ENCODE peak calls at places on chromosomes 5 and 9, in four cellular contexts. E, F, D and K are unnamed samples. For H3K36me3 and H3K27me3, the result is how much of the 10 kb centered on the place peaks cover.

GRCh38 chr9:127828262-127829031 is 25.8 kb downstream of the FPGS start:
- DNase-seq in E (peak), F (peak), D (no peak), K (peak)

GRCh38 chr9:125992557-125992956 is 245.4 kb downstream of the PBX3 start:
- DNase-seq in E (no peak), F (no peak), D (no peak), K (no peak)

GRCh38 chr5:176337913-176338312 is 23.7 kb downstream of the KIAA1191 start:
- DNase-seq in E (no peak), F (no peak), D (no peak), K (no peak)

GRCh38 chr5:128671861-128672414 is 133.9 kb upstream of the FBN2 start:
- DNase-seq in E (no peak), F (no peak), D (no peak), K (no peak)

GRCh38 chr5:74394543-74394923 is 246.0 kb downstream of the ENC1 start:
- DNase-seq in E (no peak), F (no peak), D (no peak), K (no peak)

GRCh38 chr9:99720455-99721050 is 101.1 kb upstream of the NR4A3 start:
- DNase-seq in E (no peak), F (no peak), D (peak), K (peak)

GRCh38 chr5:142931896-142932686 is 161.9 kb downstream of the ARHGAP26 start:
- DNase-seq in E (no peak), F (no peak), D (no peak), K (no peak)

GRCh38 chr5:138389332-138389731 is 36.8 kb downstream of the KDM3B start:
- DNase-seq in E (no peak), F (no peak), D (no peak), K (no peak)

GRCh38 chr5:59789197-59789596 is 104.3 kb downstream of the PDE4D start:
- DNase-seq in E (no peak), F (no peak), D (no peak), K (no peak)

GRCh38 chr5:80592761-80593160 is 22.7 kb upstream of the ANKRD34B start:
- DNase-seq in E (no peak), F (no peak), D (no peak), K (no peak)

GRCh38 chr9:89755835-89756234 is 151.0 kb downstream of the GADD45G start:
- DNase-seq in E (peak), F (peak), D (no peak), K (peak)

GRCh38 chr9:130962418-130963316 is 23.6 kb upstream of the FIBCD1 start:
- DNase-seq in E (peak), F (peak), D (no peak), K (no peak)

GRCh38 chr9:78325343-78325742 is 28.4 kb downstream of the PSAT1 start:
- DNase-seq in E (no peak), F (no peak), D (no peak), K (peak)

GRCh38 chr5:60836131-60836530 is 7.9 kb downstream of the ELOVL7 start:
- DNase-seq in E (no peak), F (no peak), D (no peak), K (no peak)

GRCh38 chr5:72231989-72232703 is 87.9 kb downstream of the MRPS27 start:
- DNase-seq in E (no peak), F (no peak), D (peak), K (peak)

GRCh38 chr5:72232838-72233237 is 87.2 kb downstream of the MRPS27 start:
- DNase-seq in E (no peak), F (no peak), D (no peak), K (no peak)

GRCh38 chr5:72224946-72225427 is 95.1 kb downstream of the MRPS27 start:
- DNase-seq in E (no peak), F (no peak), D (no peak), K (no peak)

GRCh38 chr5:72226950-72227349 is 93.1 kb downstream of the MRPS27 start:
- DNase-seq in E (no peak), F (no peak), D (no peak), K (no peak)

GRCh38 chr5:72228957-72229356 is 91.1 kb downstream of the MRPS27 start:
- DNase-seq in E (no peak), F (no peak), D (no peak), K (no peak)
- H3K36me3 ChIP-seq in E (half or more), F (under half), D (under half), K (under half)

GRCh38 chr5:168844566-168845296 is 265.6 kb upstream of the PANK3 start:
- DNase-seq in E (no peak), F (no peak), D (no peak), K (no peak)
- H3K27me3 ChIP-seq in E (under half), F (half or more), D (under half), K (under half)

GRCh38 chr9:91160599-91161464 is 200.9 kb downstream of the AUH start:
- DNase-seq in E (no peak), F (no peak), D (no peak), K (no peak)

GRCh38 chr9:91158946-91159345 is 202.8 kb downstream of the AUH start:
- DNase-seq in E (no peak), F (no peak), D (no peak), K (no peak)

GRCh38 chr9:91161465-91162275 is 200.0 kb downstream of the AUH start:
- DNase-seq in E (no peak), F (no peak), D (no peak), K (no peak)

GRCh38 chr9:91159664-91160121 is 202.0 kb downstream of the AUH start:
- DNase-seq in E (peak), F (no peak), D (no peak), K (peak)

DNA sequence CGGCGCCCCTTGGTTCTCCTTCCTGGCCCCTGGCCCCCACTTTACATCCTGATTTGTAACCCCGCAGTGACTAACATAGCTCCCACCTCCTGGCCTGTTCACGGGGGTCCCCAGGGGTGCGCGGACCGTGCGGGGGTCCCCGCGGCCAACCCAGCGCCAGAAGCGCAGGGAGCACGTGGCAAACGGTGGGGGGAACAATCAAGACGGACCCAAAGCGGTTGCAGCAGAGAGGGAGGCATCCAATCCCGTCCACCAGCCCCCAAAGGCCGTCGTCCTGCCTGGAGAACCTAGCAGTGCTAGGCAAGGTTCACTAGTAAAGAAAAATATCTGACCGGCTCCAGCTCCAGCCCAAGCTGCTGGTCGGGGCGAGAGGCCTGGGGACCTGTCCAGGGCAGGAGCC is 201.5 kb downstream of the AUH start:
- DNase-seq in E (no peak), F (no peak), D (no peak), K (no peak)
- H3K27ac ChIP-seq in E (no peak), F (no peak), D (no peak), K (no peak)

GRCh38 chr9:121768416-121769015 is 117.1 kb downstream of the DAB2IP start:
- DNase-seq in E (no peak), F (no peak), D (no peak), K (no peak)
- H3K36me3 ChIP-seq in E (half or more), F (under half), D (under half), K (under half)